ENCODE peak calls at places on chromosomes 3 and 15, in six cellular contexts. Q, T, M, I, H and V are unnamed samples.

GRCh38 chr15:75904241-75904631 is 558 bp downstream of the FBXO22 start:
- DNase-seq in Q (no peak), T (peak; percentile 29), M (peak; percentile 9), I (peak; percentile 65), H (no peak), V (peak; percentile 36)

GRCh38 chr3:99910752-99911151 is 93.1 kb downstream of the CMSS1 start:
- DNase-seq in Q (no peak), T (no peak), M (no peak), I (no peak), H (no peak), V (no peak)

GRCh38 chr3:117964814-117965213 is 1069.8 kb downstream of the IGSF11 start:
- DNase-seq in Q (no peak), T (no peak), M (no peak), I (no peak), H (no peak), V (no peak)

GRCh38 chr3:101049532-101049931 is 56.3 kb upstream of the ABI3BP start:
- DNase-seq in Q (no peak), T (no peak), M (no peak), I (no peak), H (no peak), V (no peak)

GRCh38 chr3:171503817-171504216 is 43.6 kb upstream of the TNIK start:
- DNase-seq in Q (no peak), T (no peak), M (no peak), I (no peak), H (no peak), V (no peak)

GRCh38 chr3:23740517-23741402 is 65.0 kb upstream of the UBE2E1 start:
- DNase-seq in Q (peak; percentile 62), T (peak; percentile 64), M (no peak), I (no peak), H (no peak), V (peak; percentile 53)

GRCh38 chr15:59313703-59314332 is 58.9 kb downstream of the MYO1E start:
- DNase-seq in Q (peak; percentile 83), T (peak; percentile 79), M (peak; percentile 94), I (no peak), H (no peak), V (peak; percentile 57)

GRCh38 chr3:150238995-150239612 is 169.0 kb upstream of the TSC22D2 start:
- DNase-seq in Q (peak; percentile 61), T (no peak), M (peak; percentile 24), I (peak; percentile 88), H (no peak), V (peak; percentile 17)

GRCh38 chr3:62318365-62318751 is 55.0 kb downstream of the FEZF2 start:
- DNase-seq in Q (no peak), T (no peak), M (peak; percentile 3), I (no peak), H (no peak), V (no peak)

GRCh38 chr15:63832620-63833245 is 1.0 kb downstream of the HERC1 start:
- DNase-seq in Q (no peak), T (no peak), M (no peak), I (peak; percentile 12), H (no peak), V (no peak)

GRCh38 chr3:126699011-126699410 is 5.0 kb upstream of the CHCHD6 start:
- DNase-seq in Q (no peak), T (no peak), M (no peak), I (no peak), H (no peak), V (no peak)

GRCh38 chr3:104521606-104522336 is 844.9 kb upstream of the ALCAM start:
- DNase-seq in Q (no peak), T (no peak), M (no peak), I (no peak), H (no peak), V (no peak)

GRCh38 chr3:9045399-9045798 is 82.1 kb upstream of the RAD18 start:
- DNase-seq in Q (no peak), T (no peak), M (no peak), I (no peak), H (no peak), V (no peak)

GRCh38 chr15:29233566-29233965 is 36.1 kb downstream of the NSMCE3 start:
- DNase-seq in Q (no peak), T (no peak), M (no peak), I (no peak), H (no peak), V (peak; percentile 79)

GRCh38 chr3:154242766-154243165 is 81.5 kb downstream of the DHX36 start:
- DNase-seq in Q (no peak), T (no peak), M (no peak), I (peak; percentile 80), H (no peak), V (no peak)

GRCh38 chr3:30437172-30437571 is 169.2 kb upstream of the TGFBR2 start:
- DNase-seq in Q (no peak), T (peak; percentile 62), M (no peak), I (peak; percentile 6), H (no peak), V (no peak)

GRCh38 chr3:48915296-48915695 is 3.3 kb upstream of the ARIH2 start:
- DNase-seq in Q (no peak), T (no peak), M (no peak), I (no peak), H (no peak), V (no peak)

GRCh38 chr3:72738752-72739520 is 109.3 kb downstream of the SHQ1 start:
- DNase-seq in Q (no peak), T (peak; percentile 47), M (peak; percentile 53), I (peak; percentile 73), H (no peak), V (no peak)

GRCh38 chr15:92115834-92116233 is 262.3 kb downstream of the SLCO3A1 start:
- DNase-seq in Q (no peak), T (no peak), M (no peak), I (no peak), H (no peak), V (no peak)

GRCh38 chr15:70563561-70564095 is 199.7 kb downstream of the UACA start:
- DNase-seq in Q (no peak), T (no peak), M (no peak), I (no peak), H (no peak), V (no peak)

GRCh38 chr3:74633021-74633420 is 18.6 kb upstream of the CNTN3 start:
- DNase-seq in Q (no peak), T (no peak), M (no peak), I (no peak), H (no peak), V (no peak)

GRCh38 chr3:104635872-104636580 is 730.7 kb upstream of the ALCAM start:
- DNase-seq in Q (no peak), T (no peak), M (no peak), I (peak; percentile 33), H (no peak), V (no peak)

GRCh38 chr3:17355591-17355990 is 386.8 kb downstream of the TBC1D5 start:
- DNase-seq in Q (no peak), T (no peak), M (no peak), I (no peak), H (no peak), V (no peak)

GRCh38 chr15:98612490-98613110 is 35.7 kb upstream of the IGF1R start:
- DNase-seq in Q (no peak), T (no peak), M (no peak), I (no peak), H (no peak), V (no peak)